ENCODE peak calls at places on chromosomes 12 and 14, in ten cellular contexts. P is memory B cell; W is AG10803; N is adipocyte; Y is left cardiac atrium; G is activated CD4-positive, alpha-beta T cell treated with anti-CD3 and anti-CD28 coated beads for 1 hour; E is OCI-M1; F is posterior cingulate gyrus; L is anterior cingulate cortex; A is Caki2. Q is an unnamed sample.

GRCh38 chr12:85468356-85469157 is 188.5 kb downstream of the ALX1 start:
- DNase-seq in P (no peak), W (peak; percentile 56), N (peak; percentile 88), Y (peak; percentile 19), G (no peak), E (peak; percentile 86), F (peak; percentile 35), L (peak; percentile 2), A (peak; percentile 80), Q (no peak)

GRCh38 chr14:65359503-65359902 is 53.0 kb upstream of the FUT8 start:
- DNase-seq in P (no peak), W (peak; percentile 38), N (no peak), Y (no peak), G (no peak), E (peak; percentile 25), F (no peak), L (no peak), A (no peak), Q (no peak)

GRCh38 chr12:28563926-28564325 is 373.7 kb downstream of the CCDC91 start:
- DNase-seq in P (no peak), W (peak; percentile 94), N (peak; percentile 80), Y (no peak), G (no peak), E (no peak), F (no peak), L (no peak), A (no peak), Q (no peak)

GRCh38 chr12:7645395-7646177 is 20.1 kb downstream of the APOBEC1 start:
- DNase-seq in P (no peak), W (peak; percentile 29), N (peak; percentile 84), Y (no peak), G (no peak), E (peak; percentile 85), F (peak; percentile 18), L (no peak), A (no peak), Q (peak; percentile 21)

GRCh38 chr14:33184587-33184986 is 245.9 kb downstream of the NPAS3 start:
- DNase-seq in P (no peak), W (peak; percentile 29), N (no peak), Y (no peak), G (no peak), E (no peak), F (peak; percentile 32), L (no peak), A (no peak), Q (no peak)

GRCh38 chr12:53981652-53982565 is 3.0 kb upstream of the HOXC10 start:
- DNase-seq in P (no peak), W (peak; percentile 71), N (no peak), Y (no peak), G (no peak), E (no peak), F (no peak), L (no peak), A (no peak), Q (no peak)

GRCh38 chr14:68771631-68772030 is 21.2 kb downstream of the ZFP36L1 start:
- DNase-seq in P (no peak), W (no peak), N (no peak), Y (peak; percentile 65), G (no peak), E (no peak), F (no peak), L (no peak), A (no peak), Q (no peak)

GRCh38 chr14:63777024-63777423 is 49.2 kb upstream of the SGPP1 start:
- DNase-seq in P (no peak), W (peak; percentile 61), N (peak; percentile 68), Y (no peak), G (no peak), E (no peak), F (no peak), L (no peak), A (peak; percentile 18), Q (no peak)

GRCh38 chr14:75098682-75099081 is 28.2 kb downstream of the NEK9 start:
- DNase-seq in P (no peak), W (no peak), N (no peak), Y (no peak), G (no peak), E (no peak), F (no peak), L (no peak), A (no peak), Q (no peak)

GRCh38 chr12:57729321-57729844 is 9.2 kb downstream of the AGAP2 start:
- DNase-seq in P (no peak), W (no peak), N (no peak), Y (no peak), G (no peak), E (no peak), F (no peak), L (no peak), A (no peak), Q (no peak)

GRCh38 chr14:64855732-64856527 is 23.8 kb downstream of the SPTB start:
- DNase-seq in P (no peak), W (no peak), N (no peak), Y (no peak), G (no peak), E (no peak), F (no peak), L (no peak), A (no peak), Q (no peak)

GRCh38 chr14:84465890-84466289 is 1064.1 kb upstream of the FLRT2 start:
- DNase-seq in P (no peak), W (no peak), N (no peak), Y (no peak), G (no peak), E (no peak), F (no peak), L (no peak), A (no peak), Q (no peak)

GRCh38 chr14:66624319-66624937 is 116.5 kb downstream of the GPHN start:
- DNase-seq in P (peak; percentile 22), W (peak; percentile 60), N (peak; percentile 73), Y (peak; percentile 41), G (no peak), E (peak; percentile 37), F (peak; percentile 66), L (peak; percentile 19), A (peak; percentile 17), Q (no peak)

GRCh38 chr14:104473649-104474574 is 105.7 kb upstream of the C14orf180 start:
- DNase-seq in P (no peak), W (no peak), N (no peak), Y (no peak), G (no peak), E (no peak), F (no peak), L (no peak), A (no peak), Q (no peak)

GRCh38 chr12:64383675-64384074 is 6.9 kb downstream of the C12orf56 start:
- DNase-seq in P (no peak), W (no peak), N (no peak), Y (no peak), G (no peak), E (no peak), F (no peak), L (no peak), A (no peak), Q (no peak)

GRCh38 chr14:61130512-61131260 is 149.6 kb downstream of the SLC38A6 start:
- DNase-seq in P (no peak), W (no peak), N (no peak), Y (no peak), G (no peak), E (no peak), F (no peak), L (no peak), A (no peak), Q (no peak)

GRCh38 chr14:56490379-56490778 is 89.2 kb upstream of the TMEM260 start:
- DNase-seq in P (no peak), W (peak; percentile 39), N (peak; percentile 81), Y (no peak), G (no peak), E (peak; percentile 58), F (no peak), L (no peak), A (no peak), Q (no peak)

GRCh38 chr14:54329082-54329695 is 67.6 kb upstream of the CDKN3 start:
- DNase-seq in P (no peak), W (peak; percentile 66), N (peak; percentile 83), Y (peak; percentile 41), G (no peak), E (peak; percentile 53), F (peak; percentile 25), L (peak; percentile 10), A (peak; percentile 33), Q (no peak)